ENCODE peak calls at places on chromosomes 12 and 14, in nine cellular contexts. One of them, this sample, is unnamed.

GRCh38 chr12:9095322-9095721 is 20.4 kb downstream of the A2M start:
- DNase-seq in foreskin fibroblast: no peak
- DNase-seq in foreskin keratinocyte: no peak
- DNase-seq in cardiac muscle cell: no peak
- DNase-seq in CD8-positive, alpha-beta T cell: no peak
- DNase-seq in prostate gland: no peak
- DNase-seq in kidney: no peak
- DNase-seq in nephron progenitor cell: no peak
- DNase-seq in mesothelial cell of epicardium: no peak
- DNase-seq in this sample: no peak

GRCh38 chr14:103283916-103284315 is 50.1 kb upstream of the EIF5 start:
- DNase-seq in foreskin fibroblast: no peak
- DNase-seq in foreskin keratinocyte: no peak
- DNase-seq in cardiac muscle cell: no peak
- DNase-seq in CD8-positive, alpha-beta T cell: no peak
- DNase-seq in prostate gland: no peak
- DNase-seq in kidney: no peak
- DNase-seq in nephron progenitor cell: no peak
- DNase-seq in mesothelial cell of epicardium: no peak
- DNase-seq in this sample: no peak

GRCh38 chr14:105411985-105412767 is 7.5 kb upstream of the MTA1 start:
- DNase-seq in foreskin fibroblast: no peak
- DNase-seq in foreskin keratinocyte: no peak
- DNase-seq in cardiac muscle cell: no peak
- DNase-seq in CD8-positive, alpha-beta T cell: no peak
- DNase-seq in prostate gland: no peak
- DNase-seq in kidney: peak; percentile 72
- DNase-seq in nephron progenitor cell: no peak
- DNase-seq in mesothelial cell of epicardium: no peak
- DNase-seq in this sample: no peak

GRCh38 chr12:93319523-93320045 is 58.1 kb upstream of the NUDT4 start:
- DNase-seq in foreskin fibroblast: peak; percentile 8
- DNase-seq in foreskin keratinocyte: no peak
- DNase-seq in cardiac muscle cell: no peak
- DNase-seq in CD8-positive, alpha-beta T cell: no peak
- DNase-seq in prostate gland: no peak
- DNase-seq in kidney: no peak
- DNase-seq in nephron progenitor cell: no peak
- DNase-seq in mesothelial cell of epicardium: no peak
- DNase-seq in this sample: no peak

GRCh38 chr12:30792648-30793499 is 38.1 kb upstream of the CAPRIN2 start:
- DNase-seq in foreskin fibroblast: peak; percentile 42
- DNase-seq in foreskin keratinocyte: no peak
- DNase-seq in cardiac muscle cell: peak; percentile 63
- DNase-seq in CD8-positive, alpha-beta T cell: no peak
- DNase-seq in prostate gland: no peak
- DNase-seq in kidney: no peak
- DNase-seq in nephron progenitor cell: no peak
- DNase-seq in mesothelial cell of epicardium: no peak
- DNase-seq in this sample: no peak

GRCh38 chr14:51977075-51977474 is 12.3 kb upstream of the RTRAF start:
- DNase-seq in foreskin fibroblast: no peak
- DNase-seq in foreskin keratinocyte: no peak
- DNase-seq in cardiac muscle cell: peak; percentile 66
- DNase-seq in CD8-positive, alpha-beta T cell: no peak
- DNase-seq in prostate gland: no peak
- DNase-seq in kidney: no peak
- DNase-seq in nephron progenitor cell: no peak
- DNase-seq in mesothelial cell of epicardium: no peak
- DNase-seq in this sample: no peak

GRCh38 chr12:100128509-100128908 is 14.2 kb downstream of the BLTP3B start:
- DNase-seq in foreskin fibroblast: peak; percentile 54
- DNase-seq in foreskin keratinocyte: peak; percentile 44
- DNase-seq in cardiac muscle cell: peak; percentile 76
- DNase-seq in CD8-positive, alpha-beta T cell: no peak
- DNase-seq in prostate gland: no peak
- DNase-seq in kidney: no peak
- DNase-seq in nephron progenitor cell: peak; percentile 14
- DNase-seq in mesothelial cell of epicardium: no peak
- DNase-seq in this sample: peak; percentile 30

GRCh38 chr12:12560587-12561304 is 1.9 kb downstream of the DUSP16 start:
- DNase-seq in foreskin fibroblast: no peak
- DNase-seq in foreskin keratinocyte: peak; percentile 78
- DNase-seq in cardiac muscle cell: peak; percentile 76
- DNase-seq in CD8-positive, alpha-beta T cell: peak; percentile 34
- DNase-seq in prostate gland: peak; percentile 78
- DNase-seq in kidney: no peak
- DNase-seq in nephron progenitor cell: no peak
- DNase-seq in mesothelial cell of epicardium: no peak
- DNase-seq in this sample: no peak

GRCh38 chr12:95574030-95574429 is 22.8 kb upstream of the USP44 start:
- DNase-seq in foreskin fibroblast: no peak
- DNase-seq in foreskin keratinocyte: no peak
- DNase-seq in cardiac muscle cell: no peak
- DNase-seq in CD8-positive, alpha-beta T cell: no peak
- DNase-seq in prostate gland: no peak
- DNase-seq in kidney: no peak
- DNase-seq in nephron progenitor cell: peak; percentile 5
- DNase-seq in mesothelial cell of epicardium: no peak
- DNase-seq in this sample: no peak

GRCh38 chr14:23430733-23431105 is 4.7 kb downstream of the MYH7 start:
- DNase-seq in foreskin fibroblast: no peak
- DNase-seq in foreskin keratinocyte: no peak
- DNase-seq in cardiac muscle cell: peak; percentile 12
- DNase-seq in CD8-positive, alpha-beta T cell: no peak
- DNase-seq in prostate gland: no peak
- DNase-seq in kidney: no peak
- DNase-seq in nephron progenitor cell: no peak
- DNase-seq in mesothelial cell of epicardium: no peak
- DNase-seq in this sample: peak; percentile 35

GRCh38 chr12:110548678-110549077 is 34.4 kb downstream of the PPTC7 start:
- DNase-seq in foreskin fibroblast: peak; percentile 88
- DNase-seq in foreskin keratinocyte: no peak
- DNase-seq in cardiac muscle cell: no peak
- DNase-seq in CD8-positive, alpha-beta T cell: no peak
- DNase-seq in prostate gland: no peak
- DNase-seq in kidney: no peak
- DNase-seq in nephron progenitor cell: no peak
- DNase-seq in mesothelial cell of epicardium: no peak
- DNase-seq in this sample: no peak

GRCh38 chr12:24596768-24597388 is 352.0 kb downstream of the BCAT1 start:
- DNase-seq in foreskin fibroblast: no peak
- DNase-seq in foreskin keratinocyte: no peak
- DNase-seq in cardiac muscle cell: peak; percentile 69
- DNase-seq in CD8-positive, alpha-beta T cell: no peak
- DNase-seq in prostate gland: no peak
- DNase-seq in kidney: no peak
- DNase-seq in nephron progenitor cell: no peak
- DNase-seq in mesothelial cell of epicardium: no peak
- DNase-seq in this sample: no peak

GRCh38 chr12:77232045-77232444 is 166.7 kb upstream of the E2F7 start:
- DNase-seq in foreskin fibroblast: peak; percentile 70
- DNase-seq in foreskin keratinocyte: no peak
- DNase-seq in cardiac muscle cell: peak; percentile 74
- DNase-seq in CD8-positive, alpha-beta T cell: no peak
- DNase-seq in prostate gland: no peak
- DNase-seq in kidney: no peak
- DNase-seq in nephron progenitor cell: no peak
- DNase-seq in mesothelial cell of epicardium: no peak
- DNase-seq in this sample: no peak

GRCh38 chr12:120109570-120110267 is 6.8 kb downstream of the RAB35 start:
- DNase-seq in foreskin fibroblast: no peak
- DNase-seq in foreskin keratinocyte: no peak
- DNase-seq in cardiac muscle cell: no peak
- DNase-seq in CD8-positive, alpha-beta T cell: no peak
- DNase-seq in prostate gland: no peak
- DNase-seq in kidney: no peak
- DNase-seq in nephron progenitor cell: no peak
- DNase-seq in mesothelial cell of epicardium: no peak
- DNase-seq in this sample: no peak

GRCh38 chr14:25833341-25834121 is 764.3 kb downstream of the NOVA1 start:
- DNase-seq in foreskin fibroblast: no peak
- DNase-seq in foreskin keratinocyte: peak; percentile 4
- DNase-seq in cardiac muscle cell: peak; percentile 16
- DNase-seq in CD8-positive, alpha-beta T cell: no peak
- DNase-seq in prostate gland: peak; percentile 4
- DNase-seq in kidney: peak; percentile 81
- DNase-seq in nephron progenitor cell: peak; percentile 54
- DNase-seq in mesothelial cell of epicardium: peak; percentile 53
- DNase-seq in this sample: no peak
- TF ChIP-seq CTCF in foreskin fibroblast: no peak
- TF ChIP-seq CTCF in foreskin keratinocyte: peak; percentile 67
- TF ChIP-seq CTCF in cardiac muscle cell: peak; percentile 22
- TF ChIP-seq CTCF in CD8-positive, alpha-beta T cell: no peak
- TF ChIP-seq CTCF in prostate gland: no peak
- TF ChIP-seq CTCF in kidney: peak; percentile 45
- TF ChIP-seq CTCF in nephron progenitor cell: peak; percentile 69
- TF ChIP-seq CTCF in mesothelial cell of epicardium: peak; percentile 36
- TF ChIP-seq CTCF in this sample: no peak

GRCh38 chr14:67602995-67603545 is 3.0 kb upstream of the PIGH start:
- DNase-seq in foreskin fibroblast: no peak
- DNase-seq in foreskin keratinocyte: no peak
- DNase-seq in cardiac muscle cell: no peak
- DNase-seq in CD8-positive, alpha-beta T cell: no peak
- DNase-seq in prostate gland: no peak
- DNase-seq in kidney: no peak
- DNase-seq in nephron progenitor cell: peak; percentile 14
- DNase-seq in mesothelial cell of epicardium: no peak
- DNase-seq in this sample: no peak

GRCh38 chr14:67602071-67602470 is 2.0 kb upstream of the PIGH start:
- DNase-seq in foreskin fibroblast: no peak
- DNase-seq in foreskin keratinocyte: no peak
- DNase-seq in cardiac muscle cell: no peak
- DNase-seq in CD8-positive, alpha-beta T cell: no peak
- DNase-seq in prostate gland: no peak
- DNase-seq in kidney: no peak
- DNase-seq in nephron progenitor cell: no peak
- DNase-seq in mesothelial cell of epicardium: no peak
- DNase-seq in this sample: no peak

DNA sequence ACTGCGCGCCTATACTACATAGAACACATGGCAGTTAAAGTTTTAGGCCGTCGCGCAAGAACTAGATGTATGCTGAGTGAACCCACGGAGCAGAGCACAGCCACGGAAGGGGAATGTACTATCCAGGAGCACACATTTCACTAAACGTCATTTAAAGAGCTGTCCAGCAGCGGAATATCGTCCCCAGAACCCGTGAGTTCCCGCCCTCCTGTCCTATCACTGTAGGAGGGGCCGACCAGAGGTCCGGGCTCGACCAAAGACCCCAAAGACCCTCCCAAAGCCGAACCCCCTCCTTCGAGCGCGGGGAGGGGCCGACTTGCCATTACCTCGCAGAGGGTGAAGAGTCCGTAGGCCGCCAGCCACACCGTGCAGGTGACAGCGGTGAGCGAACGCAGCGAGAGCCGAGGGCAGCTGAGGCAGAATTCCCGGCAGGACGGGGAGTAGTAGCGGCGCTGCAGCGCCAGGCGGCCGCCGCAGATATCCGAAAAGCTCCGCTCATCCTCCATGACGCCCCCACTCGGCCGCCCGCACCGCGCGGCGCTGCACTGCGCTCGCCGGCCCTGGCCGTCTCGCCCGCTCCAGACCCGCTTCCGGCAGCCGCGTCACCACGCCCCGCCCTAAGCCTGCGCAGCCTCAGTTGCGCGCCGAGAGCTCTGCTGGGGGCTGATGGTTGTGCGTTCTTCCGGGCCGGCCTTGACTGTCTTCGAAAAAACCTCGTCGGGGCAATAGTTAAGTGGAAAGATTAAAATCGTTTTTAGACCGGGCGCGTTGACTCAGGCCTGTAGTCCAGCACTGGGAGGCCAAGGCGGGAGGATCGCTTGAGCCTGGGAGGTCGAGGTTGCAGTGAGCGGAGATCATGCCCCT is at the start of gene PIGH:
- DNase-seq in foreskin fibroblast: peak; percentile 75
- DNase-seq in foreskin keratinocyte: peak; percentile 24
- DNase-seq in cardiac muscle cell: peak; percentile 94
- DNase-seq in CD8-positive, alpha-beta T cell: peak; percentile 90
- DNase-seq in prostate gland: peak; percentile 82
- DNase-seq in kidney: peak; percentile 96
- DNase-seq in nephron progenitor cell: peak; percentile 92
- DNase-seq in mesothelial cell of epicardium: peak; percentile 91
- DNase-seq in this sample: peak; percentile 56
- TF ChIP-seq CTCF in foreskin fibroblast: peak; percentile 50
- TF ChIP-seq CTCF in foreskin keratinocyte: peak; percentile 86
- TF ChIP-seq CTCF in cardiac muscle cell: peak; percentile 64
- TF ChIP-seq CTCF in CD8-positive, alpha-beta T cell: peak; percentile 52
- TF ChIP-seq CTCF in prostate gland: peak; percentile 36
- TF ChIP-seq CTCF in kidney: peak; percentile 36
- TF ChIP-seq CTCF in nephron progenitor cell: peak; percentile 55
- TF ChIP-seq CTCF in mesothelial cell of epicardium: peak; percentile 63
- TF ChIP-seq CTCF in this sample: peak; percentile 52

GRCh38 chr12:107929436-107929835 is 154.9 kb downstream of the ASCL4 start:
- DNase-seq in foreskin fibroblast: no peak
- DNase-seq in foreskin keratinocyte: no peak
- DNase-seq in cardiac muscle cell: peak; percentile 21
- DNase-seq in CD8-positive, alpha-beta T cell: no peak
- DNase-seq in prostate gland: no peak
- DNase-seq in kidney: no peak
- DNase-seq in nephron progenitor cell: no peak
- DNase-seq in mesothelial cell of epicardium: no peak
- DNase-seq in this sample: no peak
- TF ChIP-seq CTCF in foreskin fibroblast: no peak
- TF ChIP-seq CTCF in foreskin keratinocyte: peak; percentile 60
- TF ChIP-seq CTCF in cardiac muscle cell: peak; percentile 15
- TF ChIP-seq CTCF in CD8-positive, alpha-beta T cell: no peak
- TF ChIP-seq CTCF in prostate gland: no peak
- TF ChIP-seq CTCF in kidney: peak; percentile 15
- TF ChIP-seq CTCF in nephron progenitor cell: peak; percentile 36
- TF ChIP-seq CTCF in mesothelial cell of epicardium: no peak
- TF ChIP-seq CTCF in this sample: peak; percentile 9

DNA sequence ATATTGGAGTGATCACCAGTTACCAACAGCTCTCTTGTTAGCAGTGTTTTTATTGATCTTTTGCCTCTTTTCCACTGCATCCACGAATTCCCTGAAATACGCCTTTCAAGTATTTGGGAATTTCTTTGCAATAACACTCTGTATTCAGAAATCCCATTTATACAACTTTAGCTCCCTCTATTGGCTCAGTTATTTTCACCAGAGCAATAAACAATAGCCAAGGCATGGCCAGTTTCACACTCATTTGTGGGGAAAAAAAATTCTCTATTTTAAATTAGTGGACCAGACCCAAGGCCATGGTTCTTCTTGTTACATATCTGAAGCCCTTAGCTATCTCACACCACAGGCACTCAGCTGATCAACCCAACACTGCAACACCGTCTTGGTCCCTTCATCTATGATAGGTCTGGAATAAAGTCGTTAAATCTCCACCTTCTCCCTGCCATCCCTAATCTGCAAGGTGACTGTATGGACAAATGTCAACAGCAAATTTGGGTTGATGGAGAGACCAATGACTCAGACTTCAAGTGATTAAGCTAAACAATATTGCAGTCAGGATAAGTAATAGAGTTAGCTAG is 92.4 kb upstream of the TMEM260 start:
- DNase-seq in foreskin fibroblast: peak; percentile 12
- DNase-seq in foreskin keratinocyte: no peak
- DNase-seq in cardiac muscle cell: peak; percentile 57
- DNase-seq in CD8-positive, alpha-beta T cell: no peak
- DNase-seq in prostate gland: no peak
- DNase-seq in kidney: no peak
- DNase-seq in nephron progenitor cell: no peak
- DNase-seq in mesothelial cell of epicardium: no peak
- DNase-seq in this sample: no peak
- TF ChIP-seq CTCF in foreskin fibroblast: peak; percentile 35
- TF ChIP-seq CTCF in foreskin keratinocyte: peak; percentile 60
- TF ChIP-seq CTCF in cardiac muscle cell: peak; percentile 61
- TF ChIP-seq CTCF in CD8-positive, alpha-beta T cell: no peak
- TF ChIP-seq CTCF in prostate gland: no peak
- TF ChIP-seq CTCF in kidney: peak; percentile 42
- TF ChIP-seq CTCF in nephron progenitor cell: peak; percentile 34
- TF ChIP-seq CTCF in mesothelial cell of epicardium: peak; percentile 51
- TF ChIP-seq CTCF in this sample: no peak

This sample was measured in ascending aorta.